ENCODE peak calls at places on chromosomes 3 and 15, in five cellular contexts. One of them, this sample, is unnamed. For H3K4me1, the result is how much of the 10 kb centered on the place peaks cover.

GRCh38 chr15:34664418-34664817 is 81.0 kb upstream of the GOLGA8B start:
- DNase-seq in sigmoid colon: no peak
- DNase-seq in ascending aorta: no peak
- DNase-seq in SJSA1: no peak
- DNase-seq in left lung: no peak
- DNase-seq in this sample: no peak

GRCh38 chr3:182921665-182922355 is 58.5 kb downstream of the DCUN1D1 start:
- DNase-seq in ascending aorta: no peak
- DNase-seq in sigmoid colon: no peak
- DNase-seq in left lung: no peak
- DNase-seq in SJSA1: no peak
- DNase-seq in this sample: no peak

GRCh38 chr15:33425149-33425548 is 114.4 kb downstream of the RYR3 start:
- DNase-seq in sigmoid colon: no peak
- DNase-seq in left lung: peak
- DNase-seq in ascending aorta: peak
- DNase-seq in SJSA1: no peak
- DNase-seq in this sample: peak

GRCh38 chr15:90829942-90830440 is 38.4 kb upstream of the FURIN start:
- DNase-seq in SJSA1: peak
- DNase-seq in sigmoid colon: no peak
- DNase-seq in ascending aorta: peak
- DNase-seq in left lung: peak
- DNase-seq in this sample: no peak

GRCh38 chr3:151943539-151943938 is 70.1 kb downstream of the SUCNR1 start:
- DNase-seq in sigmoid colon: no peak
- DNase-seq in SJSA1: no peak
- DNase-seq in ascending aorta: no peak
- DNase-seq in left lung: no peak
- DNase-seq in this sample: no peak

GRCh38 chr15:39944711-39945110 is 10.8 kb downstream of the EIF2AK4 start:
- DNase-seq in SJSA1: no peak
- DNase-seq in left lung: no peak
- DNase-seq in ascending aorta: no peak
- DNase-seq in sigmoid colon: no peak
- DNase-seq in this sample: no peak

GRCh38 chr15:80076321-80077318 is 17.1 kb downstream of the ZFAND6 start:
- DNase-seq in sigmoid colon: no peak
- DNase-seq in SJSA1: no peak
- DNase-seq in ascending aorta: no peak
- DNase-seq in left lung: no peak
- DNase-seq in this sample: no peak

GRCh38 chr3:149621218-149622005 is 36.4 kb downstream of the WWTR1 start:
- DNase-seq in left lung: no peak
- DNase-seq in sigmoid colon: no peak
- DNase-seq in ascending aorta: no peak
- DNase-seq in SJSA1: peak
- DNase-seq in this sample: no peak

GRCh38 chr3:196650740-196651311 is 11.3 kb downstream of the NRROS start:
- DNase-seq in SJSA1: peak
- DNase-seq in left lung: peak
- DNase-seq in ascending aorta: no peak
- DNase-seq in sigmoid colon: peak
- DNase-seq in this sample: peak

DNA sequence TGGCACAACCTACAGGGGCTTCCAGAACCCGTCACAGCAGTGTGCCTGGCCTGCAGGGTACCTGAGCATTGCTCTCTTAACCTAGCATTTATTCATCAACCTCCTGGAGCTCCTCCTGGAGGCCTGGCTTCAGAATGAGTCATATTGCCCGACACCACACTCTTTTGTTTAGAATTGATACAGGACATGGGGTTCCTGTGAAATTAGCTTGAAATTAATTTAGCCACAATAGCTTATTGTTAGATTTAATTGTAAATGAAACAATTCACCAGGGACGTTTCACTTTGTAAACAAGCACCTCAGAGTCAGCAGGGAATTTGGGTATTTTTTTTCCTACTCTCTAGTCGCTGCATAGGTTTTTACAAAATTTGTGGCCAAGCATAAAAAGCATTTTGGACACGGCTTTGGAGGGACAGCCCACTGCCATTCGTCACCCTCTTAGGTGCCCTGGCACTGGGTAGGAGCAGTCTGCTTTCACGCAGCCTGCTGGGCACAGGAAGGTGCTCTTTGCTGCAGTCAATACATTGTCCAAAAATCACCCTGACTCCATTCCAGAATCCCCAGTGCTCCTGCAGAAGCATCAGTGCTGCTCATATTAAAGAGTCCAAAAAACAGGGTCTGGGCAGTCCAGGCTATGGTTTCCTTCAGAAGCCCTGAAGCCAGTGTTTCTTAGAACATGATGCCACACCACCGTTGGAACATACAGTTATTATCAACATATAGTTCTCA is 60.8 kb upstream of the MEF2A start:
- DNase-seq in ascending aorta: no peak
- DNase-seq in SJSA1: no peak
- DNase-seq in sigmoid colon: no peak
- DNase-seq in left lung: no peak
- DNase-seq in this sample: no peak
- H3K4me1 ChIP-seq in ascending aorta: under half
- H3K4me1 ChIP-seq in SJSA1: under half
- H3K4me1 ChIP-seq in sigmoid colon: under half
- H3K4me1 ChIP-seq in left lung: under half
- H3K4me1 ChIP-seq in this sample: half or more

GRCh38 chr3:10336761-10337160 is 15.8 kb upstream of the SEC13 start:
- DNase-seq in ascending aorta: no peak
- DNase-seq in sigmoid colon: no peak
- DNase-seq in SJSA1: no peak
- DNase-seq in left lung: no peak
- DNase-seq in this sample: no peak
- H3K4me1 ChIP-seq in ascending aorta: under half
- H3K4me1 ChIP-seq in sigmoid colon: under half
- H3K4me1 ChIP-seq in SJSA1: under half
- H3K4me1 ChIP-seq in left lung: under half
- H3K4me1 ChIP-seq in this sample: under half

GRCh38 chr15:73936588-73937312 is 10.5 kb downstream of the LOXL1 start:
- DNase-seq in left lung: no peak
- DNase-seq in ascending aorta: no peak
- DNase-seq in SJSA1: no peak
- DNase-seq in sigmoid colon: no peak
- DNase-seq in this sample: no peak
- H3K4me1 ChIP-seq in left lung: under half
- H3K4me1 ChIP-seq in ascending aorta: under half
- H3K4me1 ChIP-seq in SJSA1: under half
- H3K4me1 ChIP-seq in sigmoid colon: under half
- H3K4me1 ChIP-seq in this sample: under half

GRCh38 chr3:69490971-69491370 is 105.1 kb upstream of the FRMD4B start:
- DNase-seq in left lung: no peak
- DNase-seq in SJSA1: no peak
- DNase-seq in sigmoid colon: no peak
- DNase-seq in ascending aorta: no peak
- DNase-seq in this sample: no peak
- H3K4me1 ChIP-seq in left lung: under half
- H3K4me1 ChIP-seq in SJSA1: under half
- H3K4me1 ChIP-seq in sigmoid colon: under half
- H3K4me1 ChIP-seq in ascending aorta: under half
- H3K4me1 ChIP-seq in this sample: under half

GRCh38 chr15:75043509-75044257 is 20.3 kb downstream of the PPCDC start:
- DNase-seq in SJSA1: peak
- DNase-seq in ascending aorta: peak
- DNase-seq in left lung: peak
- DNase-seq in sigmoid colon: peak
- DNase-seq in this sample: peak
- H3K4me1 ChIP-seq in SJSA1: half or more
- H3K4me1 ChIP-seq in ascending aorta: under half
- H3K4me1 ChIP-seq in left lung: under half
- H3K4me1 ChIP-seq in sigmoid colon: under half
- H3K4me1 ChIP-seq in this sample: half or more

GRCh38 chr3:15405448-15406050 is 21.8 kb downstream of the METTL6 start:
- DNase-seq in SJSA1: peak
- DNase-seq in left lung: no peak
- DNase-seq in sigmoid colon: no peak
- DNase-seq in ascending aorta: no peak
- DNase-seq in this sample: no peak

GRCh38 chr3:15404767-15405166 is 22.6 kb downstream of the METTL6 start:
- DNase-seq in ascending aorta: no peak
- DNase-seq in sigmoid colon: no peak
- DNase-seq in left lung: no peak
- DNase-seq in SJSA1: no peak
- DNase-seq in this sample: no peak

GRCh38 chr3:15403965-15404364 is 23.4 kb downstream of the METTL6 start:
- DNase-seq in left lung: no peak
- DNase-seq in sigmoid colon: no peak
- DNase-seq in ascending aorta: no peak
- DNase-seq in SJSA1: no peak
- DNase-seq in this sample: no peak

GRCh38 chr3:15399970-15400369 is 27.4 kb downstream of the METTL6 start:
- DNase-seq in left lung: no peak
- DNase-seq in sigmoid colon: peak
- DNase-seq in ascending aorta: no peak
- DNase-seq in SJSA1: no peak
- DNase-seq in this sample: no peak

DNA sequence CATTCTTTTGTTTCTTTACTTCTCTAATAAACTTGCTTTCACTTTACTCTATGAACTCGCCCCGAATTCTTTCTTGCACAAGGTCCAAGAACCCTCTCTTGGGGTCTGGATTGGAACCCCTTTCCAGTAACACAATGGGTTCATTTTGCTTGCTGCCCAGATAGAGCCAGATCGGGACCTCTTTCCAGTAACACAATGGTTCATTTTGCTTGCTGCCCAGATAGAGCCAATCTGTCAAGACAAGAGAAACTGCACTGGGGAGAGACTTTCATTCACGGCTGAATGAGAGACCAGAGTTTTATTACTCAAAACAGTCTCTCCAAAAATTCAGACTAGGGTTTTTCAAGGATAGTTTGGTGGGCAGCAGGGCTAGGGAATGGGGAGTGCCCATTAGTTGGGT is 25.4 kb downstream of the METTL6 start:
- DNase-seq in sigmoid colon: no peak
- DNase-seq in left lung: no peak
- DNase-seq in SJSA1: no peak
- DNase-seq in ascending aorta: no peak
- DNase-seq in this sample: no peak
- H3K4me1 ChIP-seq in sigmoid colon: under half
- H3K4me1 ChIP-seq in left lung: under half
- H3K4me1 ChIP-seq in SJSA1: under half
- H3K4me1 ChIP-seq in ascending aorta: under half
- H3K4me1 ChIP-seq in this sample: under half